ENCODE peak calls at places on chromosomes 11 and 22, in nine cellular contexts. One of them, this sample, is unnamed.
A peak's percentile ranks its signal among the peaks of the same experiment; 100 is the strongest.

GRCh38 chr11:46308632-46309419 is 31.4 kb downstream of the CREB3L1 start:
- DNase-seq in ACHN: peak; percentile 66
- DNase-seq in NCI-H460: peak; percentile 40
- DNase-seq in non-pigmented ciliary epithelial cell: no peak
- DNase-seq in stimulated activated CD4-positive, alpha-beta T cell treated with anti-CD3 and anti-CD28 coated beads, Interleukin-12 subunit alpha, Interleukin-12 subunit beta, amount 100 ng/mL, for 24 hours: peak; percentile 67
- DNase-seq in GM06990: peak; percentile 57
- DNase-seq in sciatic nerve: peak; percentile 89
- DNase-seq in heart left ventricle: peak; percentile 71
- DNase-seq in activated T-cell treated with anti-CD3 and anti-CD28 coated beads, Interleukin-2, amount 50 U/mL, for 72 hours: peak; percentile 80
- DNase-seq in this sample: peak; percentile 76

GRCh38 chr11:34632105-34632780 is 11.3 kb downstream of the EHF start:
- DNase-seq in ACHN: no peak
- DNase-seq in NCI-H460: no peak
- DNase-seq in non-pigmented ciliary epithelial cell: no peak
- DNase-seq in stimulated activated CD4-positive, alpha-beta T cell treated with anti-CD3 and anti-CD28 coated beads, Interleukin-12 subunit alpha, Interleukin-12 subunit beta, amount 100 ng/mL, for 24 hours: no peak
- DNase-seq in GM06990: no peak
- DNase-seq in sciatic nerve: no peak
- DNase-seq in heart left ventricle: peak; percentile 20
- DNase-seq in activated T-cell treated with anti-CD3 and anti-CD28 coated beads, Interleukin-2, amount 50 U/mL, for 72 hours: no peak
- DNase-seq in this sample: no peak

GRCh38 chr11:8566613-8567210 is 27.3 kb downstream of the STK33 start:
- DNase-seq in ACHN: peak; percentile 66
- DNase-seq in NCI-H460: peak; percentile 43
- DNase-seq in non-pigmented ciliary epithelial cell: no peak
- DNase-seq in stimulated activated CD4-positive, alpha-beta T cell treated with anti-CD3 and anti-CD28 coated beads, Interleukin-12 subunit alpha, Interleukin-12 subunit beta, amount 100 ng/mL, for 24 hours: no peak
- DNase-seq in GM06990: peak; percentile 42
- DNase-seq in sciatic nerve: no peak
- DNase-seq in heart left ventricle: no peak
- DNase-seq in activated T-cell treated with anti-CD3 and anti-CD28 coated beads, Interleukin-2, amount 50 U/mL, for 72 hours: no peak
- DNase-seq in this sample: no peak

GRCh38 chr11:6096417-6096816 is 11.1 kb upstream of the OR56B4 start:
- DNase-seq in ACHN: no peak
- DNase-seq in NCI-H460: no peak
- DNase-seq in non-pigmented ciliary epithelial cell: no peak
- DNase-seq in stimulated activated CD4-positive, alpha-beta T cell treated with anti-CD3 and anti-CD28 coated beads, Interleukin-12 subunit alpha, Interleukin-12 subunit beta, amount 100 ng/mL, for 24 hours: no peak
- DNase-seq in GM06990: no peak
- DNase-seq in sciatic nerve: no peak
- DNase-seq in heart left ventricle: no peak
- DNase-seq in activated T-cell treated with anti-CD3 and anti-CD28 coated beads, Interleukin-2, amount 50 U/mL, for 72 hours: no peak
- DNase-seq in this sample: no peak

GRCh38 chr11:16917941-16918340 is 96.3 kb downstream of the PLEKHA7 start:
- DNase-seq in ACHN: no peak
- DNase-seq in NCI-H460: no peak
- DNase-seq in non-pigmented ciliary epithelial cell: peak; percentile 37
- DNase-seq in stimulated activated CD4-positive, alpha-beta T cell treated with anti-CD3 and anti-CD28 coated beads, Interleukin-12 subunit alpha, Interleukin-12 subunit beta, amount 100 ng/mL, for 24 hours: no peak
- DNase-seq in GM06990: no peak
- DNase-seq in sciatic nerve: no peak
- DNase-seq in heart left ventricle: no peak
- DNase-seq in activated T-cell treated with anti-CD3 and anti-CD28 coated beads, Interleukin-2, amount 50 U/mL, for 72 hours: no peak
- DNase-seq in this sample: no peak

GRCh38 chr11:129643031-129643721 is 172.5 kb upstream of the TMEM45B start:
- DNase-seq in ACHN: no peak
- DNase-seq in NCI-H460: no peak
- DNase-seq in non-pigmented ciliary epithelial cell: no peak
- DNase-seq in stimulated activated CD4-positive, alpha-beta T cell treated with anti-CD3 and anti-CD28 coated beads, Interleukin-12 subunit alpha, Interleukin-12 subunit beta, amount 100 ng/mL, for 24 hours: no peak
- DNase-seq in GM06990: no peak
- DNase-seq in sciatic nerve: no peak
- DNase-seq in heart left ventricle: no peak
- DNase-seq in activated T-cell treated with anti-CD3 and anti-CD28 coated beads, Interleukin-2, amount 50 U/mL, for 72 hours: peak; percentile 58
- DNase-seq in this sample: no peak

GRCh38 chr22:19527861-19528417 is 3.7 kb upstream of the CLDN5 start:
- DNase-seq in ACHN: peak; percentile 2
- DNase-seq in NCI-H460: no peak
- DNase-seq in non-pigmented ciliary epithelial cell: no peak
- DNase-seq in stimulated activated CD4-positive, alpha-beta T cell treated with anti-CD3 and anti-CD28 coated beads, Interleukin-12 subunit alpha, Interleukin-12 subunit beta, amount 100 ng/mL, for 24 hours: no peak
- DNase-seq in GM06990: no peak
- DNase-seq in sciatic nerve: no peak
- DNase-seq in heart left ventricle: no peak
- DNase-seq in activated T-cell treated with anti-CD3 and anti-CD28 coated beads, Interleukin-2, amount 50 U/mL, for 72 hours: no peak
- DNase-seq in this sample: no peak

GRCh38 chr22:42910221-42910942 is 53.3 kb upstream of the ARFGAP3 start:
- DNase-seq in ACHN: no peak
- DNase-seq in NCI-H460: no peak
- DNase-seq in non-pigmented ciliary epithelial cell: no peak
- DNase-seq in stimulated activated CD4-positive, alpha-beta T cell treated with anti-CD3 and anti-CD28 coated beads, Interleukin-12 subunit alpha, Interleukin-12 subunit beta, amount 100 ng/mL, for 24 hours: no peak
- DNase-seq in GM06990: no peak
- DNase-seq in sciatic nerve: no peak
- DNase-seq in heart left ventricle: no peak
- DNase-seq in activated T-cell treated with anti-CD3 and anti-CD28 coated beads, Interleukin-2, amount 50 U/mL, for 72 hours: no peak
- DNase-seq in this sample: no peak

GRCh38 chr11:119531091-119531490 is 108.1 kb upstream of the THY1 start:
- DNase-seq in ACHN: no peak
- DNase-seq in NCI-H460: no peak
- DNase-seq in non-pigmented ciliary epithelial cell: no peak
- DNase-seq in stimulated activated CD4-positive, alpha-beta T cell treated with anti-CD3 and anti-CD28 coated beads, Interleukin-12 subunit alpha, Interleukin-12 subunit beta, amount 100 ng/mL, for 24 hours: no peak
- DNase-seq in GM06990: no peak
- DNase-seq in sciatic nerve: peak; percentile 38
- DNase-seq in heart left ventricle: no peak
- DNase-seq in activated T-cell treated with anti-CD3 and anti-CD28 coated beads, Interleukin-2, amount 50 U/mL, for 72 hours: no peak
- DNase-seq in this sample: no peak

GRCh38 chr11:4610258-4610935 is 2.4 kb upstream of the TRIM68 start:
- DNase-seq in ACHN: no peak
- DNase-seq in NCI-H460: no peak
- DNase-seq in non-pigmented ciliary epithelial cell: no peak
- DNase-seq in stimulated activated CD4-positive, alpha-beta T cell treated with anti-CD3 and anti-CD28 coated beads, Interleukin-12 subunit alpha, Interleukin-12 subunit beta, amount 100 ng/mL, for 24 hours: no peak
- DNase-seq in GM06990: no peak
- DNase-seq in sciatic nerve: no peak
- DNase-seq in heart left ventricle: no peak
- DNase-seq in activated T-cell treated with anti-CD3 and anti-CD28 coated beads, Interleukin-2, amount 50 U/mL, for 72 hours: peak; percentile 15
- DNase-seq in this sample: no peak

GRCh38 chr11:63915961-63916836 is 765 bp downstream of the RCOR2 start:
- DNase-seq in ACHN: peak; percentile 31
- DNase-seq in NCI-H460: no peak
- DNase-seq in non-pigmented ciliary epithelial cell: no peak
- DNase-seq in stimulated activated CD4-positive, alpha-beta T cell treated with anti-CD3 and anti-CD28 coated beads, Interleukin-12 subunit alpha, Interleukin-12 subunit beta, amount 100 ng/mL, for 24 hours: no peak
- DNase-seq in GM06990: no peak
- DNase-seq in sciatic nerve: no peak
- DNase-seq in heart left ventricle: peak; percentile 53
- DNase-seq in activated T-cell treated with anti-CD3 and anti-CD28 coated beads, Interleukin-2, amount 50 U/mL, for 72 hours: peak; percentile 53
- DNase-seq in this sample: no peak

GRCh38 chr11:121839821-121840220 is 276.2 kb downstream of the BLID start:
- DNase-seq in ACHN: no peak
- DNase-seq in NCI-H460: no peak
- DNase-seq in non-pigmented ciliary epithelial cell: peak; percentile 38
- DNase-seq in stimulated activated CD4-positive, alpha-beta T cell treated with anti-CD3 and anti-CD28 coated beads, Interleukin-12 subunit alpha, Interleukin-12 subunit beta, amount 100 ng/mL, for 24 hours: no peak
- DNase-seq in GM06990: no peak
- DNase-seq in sciatic nerve: no peak
- DNase-seq in heart left ventricle: no peak
- DNase-seq in activated T-cell treated with anti-CD3 and anti-CD28 coated beads, Interleukin-2, amount 50 U/mL, for 72 hours: no peak
- DNase-seq in this sample: no peak

GRCh38 chr11:99446400-99446799 is 425.7 kb downstream of the CNTN5 start:
- DNase-seq in ACHN: no peak
- DNase-seq in NCI-H460: no peak
- DNase-seq in non-pigmented ciliary epithelial cell: no peak
- DNase-seq in stimulated activated CD4-positive, alpha-beta T cell treated with anti-CD3 and anti-CD28 coated beads, Interleukin-12 subunit alpha, Interleukin-12 subunit beta, amount 100 ng/mL, for 24 hours: no peak
- DNase-seq in GM06990: no peak
- DNase-seq in sciatic nerve: no peak
- DNase-seq in heart left ventricle: no peak
- DNase-seq in activated T-cell treated with anti-CD3 and anti-CD28 coated beads, Interleukin-2, amount 50 U/mL, for 72 hours: no peak
- DNase-seq in this sample: no peak